ENCODE peak calls at places on chromosomes 2 and 18, in eight cellular contexts. One of them, this sample, is unnamed.

GRCh38 chr2:227653419-227653818 is 13.2 kb upstream of the SCYGR5 start:
- DNase-seq in fibroblast of pulmonary artery: peak
- DNase-seq in small intestine: no peak
- DNase-seq in mammary epithelial cell: peak
- DNase-seq in hypothalamus: no peak
- DNase-seq in GF-D8: no peak
- DNase-seq in activated CD4-positive, alpha-beta T cell treated with anti-CD3 and anti-CD28 coated beads, Interleukin-2, amount 50 U/mL, for 1 hour: no peak
- DNase-seq in amygdala: no peak
- DNase-seq in this sample: no peak

GRCh38 chr18:70337139-70337972 is 48.5 kb downstream of the SOCS6 start:
- DNase-seq in fibroblast of pulmonary artery: peak
- DNase-seq in small intestine: peak
- DNase-seq in mammary epithelial cell: peak
- DNase-seq in hypothalamus: no peak
- DNase-seq in GF-D8: no peak
- DNase-seq in activated CD4-positive, alpha-beta T cell treated with anti-CD3 and anti-CD28 coated beads, Interleukin-2, amount 50 U/mL, for 1 hour: no peak
- DNase-seq in amygdala: no peak
- DNase-seq in this sample: no peak

GRCh38 chr18:38237796-38238195 is 672.2 kb upstream of the CELF4 start:
- DNase-seq in fibroblast of pulmonary artery: no peak
- DNase-seq in small intestine: no peak
- DNase-seq in mammary epithelial cell: no peak
- DNase-seq in hypothalamus: no peak
- DNase-seq in GF-D8: no peak
- DNase-seq in activated CD4-positive, alpha-beta T cell treated with anti-CD3 and anti-CD28 coated beads, Interleukin-2, amount 50 U/mL, for 1 hour: no peak
- DNase-seq in amygdala: no peak
- DNase-seq in this sample: no peak

GRCh38 chr2:187684181-187684580 is 129.9 kb upstream of the TFPI start:
- DNase-seq in fibroblast of pulmonary artery: no peak
- DNase-seq in small intestine: no peak
- DNase-seq in mammary epithelial cell: no peak
- DNase-seq in hypothalamus: no peak
- DNase-seq in GF-D8: no peak
- DNase-seq in activated CD4-positive, alpha-beta T cell treated with anti-CD3 and anti-CD28 coated beads, Interleukin-2, amount 50 U/mL, for 1 hour: no peak
- DNase-seq in amygdala: no peak
- DNase-seq in this sample: no peak

GRCh38 chr2:58032016-58032750 is 14.4 kb upstream of the VRK2 start:
- DNase-seq in fibroblast of pulmonary artery: no peak
- DNase-seq in small intestine: no peak
- DNase-seq in mammary epithelial cell: no peak
- DNase-seq in hypothalamus: no peak
- DNase-seq in GF-D8: no peak
- DNase-seq in activated CD4-positive, alpha-beta T cell treated with anti-CD3 and anti-CD28 coated beads, Interleukin-2, amount 50 U/mL, for 1 hour: no peak
- DNase-seq in amygdala: no peak
- DNase-seq in this sample: no peak

GRCh38 chr2:12931211-12931844 is 214.6 kb downstream of the TRIB2 start:
- DNase-seq in fibroblast of pulmonary artery: peak
- DNase-seq in small intestine: peak
- DNase-seq in mammary epithelial cell: peak
- DNase-seq in hypothalamus: peak
- DNase-seq in GF-D8: no peak
- DNase-seq in activated CD4-positive, alpha-beta T cell treated with anti-CD3 and anti-CD28 coated beads, Interleukin-2, amount 50 U/mL, for 1 hour: no peak
- DNase-seq in amygdala: no peak
- DNase-seq in this sample: no peak

GRCh38 chr2:141062443-141062842 is 1068.4 kb downstream of the LRP1B start:
- DNase-seq in fibroblast of pulmonary artery: no peak
- DNase-seq in small intestine: no peak
- DNase-seq in mammary epithelial cell: no peak
- DNase-seq in hypothalamus: no peak
- DNase-seq in GF-D8: no peak
- DNase-seq in activated CD4-positive, alpha-beta T cell treated with anti-CD3 and anti-CD28 coated beads, Interleukin-2, amount 50 U/mL, for 1 hour: no peak
- DNase-seq in amygdala: no peak
- DNase-seq in this sample: no peak

GRCh38 chr2:18178736-18179349 is 300.4 kb downstream of the KCNS3 start:
- DNase-seq in fibroblast of pulmonary artery: peak
- DNase-seq in small intestine: peak
- DNase-seq in mammary epithelial cell: peak
- DNase-seq in hypothalamus: peak
- DNase-seq in GF-D8: no peak
- DNase-seq in activated CD4-positive, alpha-beta T cell treated with anti-CD3 and anti-CD28 coated beads, Interleukin-2, amount 50 U/mL, for 1 hour: no peak
- DNase-seq in amygdala: no peak
- DNase-seq in this sample: no peak

GRCh38 chr2:46942143-46942526 is 26.5 kb upstream of the MCFD2 start:
- DNase-seq in fibroblast of pulmonary artery: no peak
- DNase-seq in small intestine: peak
- DNase-seq in mammary epithelial cell: peak
- DNase-seq in hypothalamus: no peak
- DNase-seq in GF-D8: no peak
- DNase-seq in activated CD4-positive, alpha-beta T cell treated with anti-CD3 and anti-CD28 coated beads, Interleukin-2, amount 50 U/mL, for 1 hour: peak
- DNase-seq in amygdala: no peak
- DNase-seq in this sample: peak

GRCh38 chr18:46899274-46899948 is 17.9 kb downstream of the PIAS2 start:
- DNase-seq in fibroblast of pulmonary artery: no peak
- DNase-seq in small intestine: no peak
- DNase-seq in mammary epithelial cell: no peak
- DNase-seq in hypothalamus: no peak
- DNase-seq in GF-D8: no peak
- DNase-seq in activated CD4-positive, alpha-beta T cell treated with anti-CD3 and anti-CD28 coated beads, Interleukin-2, amount 50 U/mL, for 1 hour: no peak
- DNase-seq in amygdala: no peak
- DNase-seq in this sample: no peak

This sample was measured in naive thymus-derived CD8-positive, alpha-beta T cell.